ENCODE peak calls at places on chromosome 1, in four cellular contexts. One of them, this sample, is unnamed.

GRCh38 chr1:33516891-33517550 is 44.6 kb downstream of the ZSCAN20 start:
- DNase-seq in breast epithelium: no peak
- DNase-seq in heart left ventricle: no peak
- DNase-seq in transverse colon: no peak
- DNase-seq in this sample: no peak

GRCh38 chr1:95002657-95003432 is 69.9 kb downstream of the ALG14 start:
- DNase-seq in transverse colon: no peak
- DNase-seq in breast epithelium: no peak
- DNase-seq in heart left ventricle: peak
- DNase-seq in this sample: no peak

GRCh38 chr1:19450811-19451564 is 34.4 kb downstream of the CAPZB start:
- DNase-seq in transverse colon: no peak
- DNase-seq in breast epithelium: no peak
- DNase-seq in heart left ventricle: no peak
- DNase-seq in this sample: peak

GRCh38 chr1:12454406-12455391 is 163.3 kb downstream of the DHRS3 start:
- DNase-seq in heart left ventricle: no peak
- DNase-seq in breast epithelium: peak
- DNase-seq in transverse colon: no peak
- DNase-seq in this sample: no peak

GRCh38 chr1:20252587-20252986 is 38.1 kb upstream of the VWA5B1 start:
- DNase-seq in transverse colon: no peak
- DNase-seq in heart left ventricle: no peak
- DNase-seq in breast epithelium: no peak
- DNase-seq in this sample: no peak

GRCh38 chr1:42340093-42340492 is 5.1 kb upstream of the FOXJ3 start:
- DNase-seq in transverse colon: peak
- DNase-seq in breast epithelium: no peak
- DNase-seq in heart left ventricle: no peak
- DNase-seq in this sample: no peak

GRCh38 chr1:103516693-103517092 is 8.8 kb upstream of the RNPC3 start:
- DNase-seq in transverse colon: no peak
- DNase-seq in breast epithelium: no peak
- DNase-seq in heart left ventricle: no peak
- DNase-seq in this sample: no peak

GRCh38 chr1:61853545-61853944 is 111.3 kb downstream of the PATJ start:
- DNase-seq in breast epithelium: no peak
- DNase-seq in heart left ventricle: no peak
- DNase-seq in transverse colon: no peak
- DNase-seq in this sample: no peak

GRCh38 chr1:236325567-236325966 is 43.8 kb upstream of the ERO1B start:
- DNase-seq in heart left ventricle: no peak
- DNase-seq in breast epithelium: no peak
- DNase-seq in transverse colon: no peak
- DNase-seq in this sample: no peak

GRCh38 chr1:116667577-116668105 is at the start of gene IGSF3:
- DNase-seq in heart left ventricle: peak
- DNase-seq in breast epithelium: peak
- DNase-seq in transverse colon: peak
- DNase-seq in this sample: peak
- TF ChIP-seq POLR2A in heart left ventricle: peak
- TF ChIP-seq POLR2A in breast epithelium: no peak
- TF ChIP-seq POLR2A in transverse colon: peak
- TF ChIP-seq POLR2A in this sample: no peak

GRCh38 chr1:180631766-180632325 is at the start of gene XPR1:
- DNase-seq in transverse colon: peak
- DNase-seq in heart left ventricle: peak
- DNase-seq in breast epithelium: peak
- DNase-seq in this sample: peak
- TF ChIP-seq POLR2A in transverse colon: peak
- TF ChIP-seq POLR2A in heart left ventricle: peak
- TF ChIP-seq POLR2A in breast epithelium: peak
- TF ChIP-seq POLR2A in this sample: peak

GRCh38 chr1:116379057-116379630 is 6.1 kb downstream of the ATP1A1 start:
- DNase-seq in breast epithelium: no peak
- DNase-seq in transverse colon: no peak
- DNase-seq in heart left ventricle: no peak
- DNase-seq in this sample: no peak

GRCh38 chr1:116376734-116377096 is 3.7 kb downstream of the ATP1A1 start:
- DNase-seq in heart left ventricle: no peak
- DNase-seq in transverse colon: no peak
- DNase-seq in breast epithelium: no peak
- DNase-seq in this sample: no peak

GRCh38 chr1:116379674-116380498 is 6.8 kb downstream of the ATP1A1 start:
- DNase-seq in transverse colon: no peak
- DNase-seq in heart left ventricle: no peak
- DNase-seq in breast epithelium: no peak
- DNase-seq in this sample: no peak

GRCh38 chr1:116375884-116376733 is 3.1 kb downstream of the ATP1A1 start:
- DNase-seq in breast epithelium: peak
- DNase-seq in heart left ventricle: peak
- DNase-seq in transverse colon: peak
- DNase-seq in this sample: peak

DNA sequence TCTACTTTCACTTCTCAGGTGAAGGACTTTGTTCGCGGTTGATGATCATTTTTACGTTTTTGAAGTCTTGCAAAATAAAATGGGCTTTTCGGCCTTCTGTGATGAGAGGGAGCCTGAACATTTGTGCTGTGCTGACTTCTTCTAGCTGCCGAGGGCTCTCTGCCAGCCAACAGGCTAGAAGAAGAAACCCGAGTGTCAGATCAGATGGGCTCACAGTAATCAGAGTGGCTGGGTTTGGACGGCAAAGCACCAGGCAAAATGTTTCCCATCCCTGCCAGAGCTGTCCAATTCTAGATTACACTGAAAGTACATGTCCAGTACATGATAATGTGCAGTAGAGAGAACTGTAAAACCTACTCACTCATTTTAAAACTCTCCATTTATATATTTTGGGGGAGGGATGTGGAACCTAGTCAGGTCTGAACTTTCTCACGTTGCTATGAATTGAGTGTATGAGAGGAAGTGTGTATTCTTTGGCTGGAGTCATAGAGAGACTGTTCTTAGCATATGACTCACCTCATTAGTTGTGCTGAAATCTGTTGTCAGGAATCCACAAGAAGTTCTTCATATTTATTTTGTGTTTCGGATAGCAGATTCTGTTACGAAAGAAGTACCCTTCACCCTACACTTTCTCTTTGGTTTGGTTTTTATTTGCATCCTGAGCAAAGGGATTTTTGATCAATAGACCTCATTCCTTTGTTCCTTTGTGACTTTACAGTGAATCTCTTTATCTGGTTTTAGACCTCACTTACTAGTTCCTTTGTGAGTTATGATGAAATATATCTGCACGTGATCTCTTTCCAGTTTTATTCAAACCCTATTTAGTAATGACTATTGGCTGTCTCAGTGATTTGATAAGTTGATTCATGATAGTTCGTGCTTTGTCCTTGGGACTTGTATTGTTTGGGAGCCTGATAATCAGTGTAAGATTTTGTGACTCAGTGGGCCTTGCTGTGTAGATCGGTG is 4.8 kb downstream of the ATP1A1 start:
- DNase-seq in breast epithelium: peak
- DNase-seq in heart left ventricle: peak
- DNase-seq in transverse colon: peak
- DNase-seq in this sample: peak
- TF ChIP-seq POLR2A in breast epithelium: no peak
- TF ChIP-seq POLR2A in heart left ventricle: no peak
- TF ChIP-seq POLR2A in transverse colon: peak
- TF ChIP-seq POLR2A in this sample: no peak

GRCh38 chr1:41242645-41243171 is 602 bp upstream of the SCMH1 start:
- DNase-seq in heart left ventricle: peak
- DNase-seq in transverse colon: no peak
- DNase-seq in breast epithelium: no peak
- DNase-seq in this sample: no peak

GRCh38 chr1:41240806-41241747 is 1.0 kb downstream of the SCMH1 start:
- DNase-seq in heart left ventricle: peak
- DNase-seq in transverse colon: peak
- DNase-seq in breast epithelium: peak
- DNase-seq in this sample: peak

GRCh38 chr1:41239988-41240610 is 2.0 kb downstream of the SCMH1 start:
- DNase-seq in transverse colon: no peak
- DNase-seq in heart left ventricle: no peak
- DNase-seq in breast epithelium: no peak
- DNase-seq in this sample: no peak

GRCh38 chr1:41238311-41239094 is 3.6 kb downstream of the SCMH1 start:
- DNase-seq in heart left ventricle: no peak
- DNase-seq in breast epithelium: no peak
- DNase-seq in transverse colon: no peak
- DNase-seq in this sample: no peak

GRCh38 chr1:41241748-41242644 is at the start of gene SCMH1:
- DNase-seq in transverse colon: peak
- DNase-seq in breast epithelium: peak
- DNase-seq in heart left ventricle: peak
- DNase-seq in this sample: peak
- TF ChIP-seq POLR2A in transverse colon: no peak
- TF ChIP-seq POLR2A in breast epithelium: no peak
- TF ChIP-seq POLR2A in heart left ventricle: no peak
- TF ChIP-seq POLR2A in this sample: peak

DNA sequence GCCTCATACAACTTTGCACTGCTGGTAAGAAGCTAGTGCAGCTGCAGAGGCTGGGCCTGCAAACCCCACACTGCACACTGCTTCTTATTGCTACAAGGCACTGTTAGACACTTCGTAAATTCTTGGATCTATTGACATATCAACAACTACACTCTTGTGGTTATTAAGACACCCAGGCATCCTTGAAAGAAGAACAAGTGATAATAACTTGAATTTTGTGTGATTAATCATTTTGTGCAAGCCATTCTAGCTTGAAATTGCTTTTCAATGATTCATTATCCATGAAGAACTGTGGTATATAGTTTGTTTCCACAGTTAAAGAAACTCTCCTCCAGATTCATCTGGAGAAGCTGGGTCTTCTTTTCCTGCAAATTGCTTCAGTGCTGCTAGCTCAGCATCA is 33.7 kb upstream of the IFI44L start:
- DNase-seq in heart left ventricle: no peak
- DNase-seq in breast epithelium: no peak
- DNase-seq in transverse colon: no peak
- DNase-seq in this sample: no peak
- TF ChIP-seq POLR2A in heart left ventricle: no peak
- TF ChIP-seq POLR2A in breast epithelium: no peak
- TF ChIP-seq POLR2A in transverse colon: no peak
- TF ChIP-seq POLR2A in this sample: no peak

GRCh38 chr1:166695115-166695514 is 144.2 kb upstream of the POGK start:
- DNase-seq in transverse colon: no peak
- DNase-seq in heart left ventricle: no peak
- DNase-seq in breast epithelium: no peak
- DNase-seq in this sample: no peak

GRCh38 chr1:166691476-166691875 is 147.8 kb upstream of the POGK start:
- DNase-seq in breast epithelium: no peak
- DNase-seq in transverse colon: no peak
- DNase-seq in heart left ventricle: no peak
- DNase-seq in this sample: no peak

GRCh38 chr1:166692354-166692753 is 146.9 kb upstream of the POGK start:
- DNase-seq in breast epithelium: no peak
- DNase-seq in heart left ventricle: no peak
- DNase-seq in transverse colon: no peak
- DNase-seq in this sample: no peak

GRCh38 chr1:166693158-166693557 is 146.1 kb upstream of the POGK start:
- DNase-seq in transverse colon: no peak
- DNase-seq in breast epithelium: no peak
- DNase-seq in heart left ventricle: no peak
- DNase-seq in this sample: no peak

DNA sequence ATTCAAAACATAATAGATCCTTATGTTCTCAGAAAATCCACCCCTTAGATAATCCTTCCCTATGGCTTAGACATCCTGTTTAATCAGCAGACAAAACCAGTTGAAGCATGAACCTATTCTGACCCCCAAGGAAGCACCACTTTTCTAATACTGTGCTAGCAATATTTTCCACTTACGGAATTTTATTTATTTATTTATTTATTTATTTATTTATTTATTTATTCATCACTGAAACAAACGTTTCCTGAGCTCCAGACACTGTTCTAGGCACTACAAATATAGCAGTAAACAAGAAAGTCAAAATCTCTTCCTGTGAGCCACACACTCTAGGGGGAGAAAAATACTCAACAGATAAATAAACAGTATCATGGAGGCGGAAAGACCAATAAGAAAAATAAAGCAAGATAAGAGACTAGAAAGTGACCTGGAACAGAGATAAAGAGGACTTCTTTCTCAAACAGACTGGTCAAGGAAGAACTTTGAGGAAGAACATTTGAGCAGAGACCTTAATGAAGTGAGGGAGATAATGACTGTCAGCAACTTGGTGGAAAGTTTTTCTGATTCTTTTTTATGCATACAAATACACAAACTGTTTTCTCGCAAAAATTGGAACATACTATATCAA is 145.5 kb upstream of the POGK start:
- DNase-seq in heart left ventricle: no peak
- DNase-seq in transverse colon: no peak
- DNase-seq in breast epithelium: no peak
- DNase-seq in this sample: no peak
- TF ChIP-seq POLR2A in heart left ventricle: no peak
- TF ChIP-seq POLR2A in transverse colon: no peak
- TF ChIP-seq POLR2A in breast epithelium: no peak
- TF ChIP-seq POLR2A in this sample: no peak